ENCODE peak calls at places on chromosomes 3 and 15, in seven cellular contexts. O is HCT116, C is K562, S is H1, D is GM12878, N is SK-N-SH, K is HepG2. G is an unnamed sample.

GRCh38 chr15:64151727-64152506 is at the start of gene SNX22:
- DNase-seq in D (no peak), K (no peak), S (no peak), N (peak), O (no peak), C (no peak), G (peak)

GRCh38 chr15:22951381-22952280 is 28.5 kb downstream of the CYFIP1 start:
- DNase-seq in C (no peak), O (no peak), D (no peak), K (no peak), S (no peak), N (no peak), G (no peak)

GRCh38 chr3:13540332-13540995 is 8.5 kb upstream of the FBLN2 start:
- DNase-seq in D (no peak), N (no peak), O (no peak), S (no peak), K (no peak), C (no peak), G (no peak)

GRCh38 chr15:36330598-36330997 is 248.8 kb upstream of the CDIN1 start:
- DNase-seq in K (no peak), C (no peak), S (no peak), D (no peak), N (no peak), O (no peak), G (no peak)

GRCh38 chr3:64627042-64627441 is 60.8 kb downstream of the ADAMTS9 start:
- DNase-seq in N (no peak), S (no peak), O (no peak), D (no peak), C (no peak), K (no peak), G (no peak)

GRCh38 chr3:167466961-167467360 is 6.9 kb downstream of the SERPINI2 start:
- DNase-seq in S (no peak), N (no peak), O (no peak), K (no peak), C (no peak), D (no peak), G (no peak)

GRCh38 chr15:92451225-92451825 is 57.6 kb downstream of the ST8SIA2 start:
- DNase-seq in S (no peak), C (no peak), N (no peak), D (no peak), O (no peak), K (no peak), G (no peak)

GRCh38 chr15:25244731-25245585 is 193.9 kb downstream of the UBE3A start:
- DNase-seq in N (no peak), O (no peak), K (no peak), S (no peak), D (no peak), C (no peak), G (no peak)

GRCh38 chr3:48186993-48187578 is 1.1 kb downstream of the CDC25A start:
- DNase-seq in O (no peak), C (no peak), D (no peak), S (no peak), N (no peak), K (no peak), G (no peak)

GRCh38 chr3:100163787-100164186 is 49.5 kb upstream of the FILIP1L start:
- DNase-seq in K (no peak), C (no peak), N (no peak), S (no peak), O (no peak), D (no peak), G (no peak)

GRCh38 chr3:172291650-172292049 is 156.6 kb downstream of the GHSR start:
- DNase-seq in N (no peak), O (no peak), C (no peak), D (no peak), S (no peak), K (no peak), G (no peak)

GRCh38 chr3:112466041-112466440 is 33.2 kb downstream of the BTLA start:
- DNase-seq in S (no peak), K (no peak), D (no peak), O (no peak), N (no peak), C (no peak), G (no peak)

GRCh38 chr3:30286007-30286669 is 320.3 kb upstream of the TGFBR2 start:
- DNase-seq in C (no peak), N (peak), O (peak), K (no peak), D (no peak), S (no peak), G (no peak)

GRCh38 chr15:80059786-80060489 is 462 bp downstream of the ZFAND6 start:
- DNase-seq in D (no peak), N (peak), S (peak), O (peak), C (peak), K (peak), G (peak)

GRCh38 chr15:73691398-73691797 is 7.2 kb downstream of the CD276 start:
- DNase-seq in S (no peak), O (no peak), C (peak), N (no peak), K (no peak), D (no peak), G (no peak)

GRCh38 chr15:40322531-40323238 is 807 bp upstream of the INAFM2 start:
- DNase-seq in C (no peak), N (no peak), O (no peak), K (peak), S (no peak), D (no peak), G (no peak)

GRCh38 chr3:128348805-128349531 is 117.7 kb downstream of the DNAJB8 start:
- DNase-seq in D (no peak), N (peak), O (no peak), S (no peak), C (no peak), K (no peak), G (no peak)
- TF ChIP-seq JUND in D (no peak), N (no peak), O (no peak), S (no peak), C (no peak), K (no peak), G (no peak)

GRCh38 chr3:110749006-110749405 is 322.6 kb upstream of the NECTIN3 start:
- DNase-seq in C (no peak), S (no peak), D (no peak), N (no peak), K (no peak), O (no peak), G (no peak)
- TF ChIP-seq JUND in C (no peak), S (no peak), D (no peak), N (no peak), K (no peak), O (no peak), G (no peak)

GRCh38 chr15:95645791-95646338 is 684.6 kb upstream of the NR2F2 start:
- DNase-seq in N (no peak), K (no peak), O (no peak), C (peak), D (no peak), S (no peak), G (no peak)
- TF ChIP-seq JUND in N (no peak), K (no peak), O (no peak), C (no peak), D (no peak), S (no peak), G (no peak)

GRCh38 chr3:16936233-16936632 is 51.5 kb downstream of the PLCL2 start:
- DNase-seq in K (no peak), N (no peak), D (no peak), O (no peak), S (no peak), C (peak), G (no peak)
- TF ChIP-seq JUND in K (no peak), N (no peak), D (no peak), O (no peak), S (no peak), C (peak), G (no peak)

DNA sequence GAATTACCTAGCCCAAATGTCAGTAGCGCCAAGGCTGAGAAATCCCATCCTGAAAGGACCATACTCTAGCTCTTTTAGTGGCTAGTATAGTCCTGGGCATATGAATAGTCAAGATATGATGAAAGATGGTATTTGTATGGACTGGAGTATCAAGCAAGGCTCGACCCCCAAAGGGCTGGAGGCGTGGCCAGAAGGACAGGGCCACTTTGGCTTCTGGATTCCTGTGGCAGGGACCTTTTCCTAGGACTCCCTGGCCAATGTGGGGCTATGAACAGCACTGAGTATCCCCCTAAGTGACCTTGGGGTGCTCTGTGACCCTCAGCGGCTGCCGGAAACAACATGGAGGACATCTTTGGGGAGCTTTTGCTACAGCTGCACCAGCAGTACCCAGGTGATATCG is 6.0 kb downstream of the MPI start:
- DNase-seq in C (no peak), N (no peak), S (no peak), D (no peak), K (no peak), O (no peak), G (no peak)
- TF ChIP-seq JUND in C (no peak), N (no peak), S (no peak), D (no peak), K (no peak), O (no peak), G (no peak)

GRCh38 chr15:99604865-99605264 is 39.1 kb downstream of the MEF2A start:
- DNase-seq in D (no peak), S (no peak), C (no peak), N (no peak), O (no peak), K (no peak), G (no peak)

GRCh38 chr15:99605490-99605931 is 39.7 kb downstream of the MEF2A start:
- DNase-seq in C (no peak), K (no peak), D (no peak), O (no peak), N (no peak), S (no peak), G (no peak)

GRCh38 chr15:99605990-99606389 is 40.2 kb downstream of the MEF2A start:
- DNase-seq in N (no peak), D (no peak), K (no peak), O (no peak), S (no peak), C (no peak), G (no peak)

GRCh38 chr15:99603828-99604227 is 38.0 kb downstream of the MEF2A start:
- DNase-seq in D (no peak), K (no peak), O (no peak), C (no peak), S (no peak), N (no peak), G (no peak)

DNA sequence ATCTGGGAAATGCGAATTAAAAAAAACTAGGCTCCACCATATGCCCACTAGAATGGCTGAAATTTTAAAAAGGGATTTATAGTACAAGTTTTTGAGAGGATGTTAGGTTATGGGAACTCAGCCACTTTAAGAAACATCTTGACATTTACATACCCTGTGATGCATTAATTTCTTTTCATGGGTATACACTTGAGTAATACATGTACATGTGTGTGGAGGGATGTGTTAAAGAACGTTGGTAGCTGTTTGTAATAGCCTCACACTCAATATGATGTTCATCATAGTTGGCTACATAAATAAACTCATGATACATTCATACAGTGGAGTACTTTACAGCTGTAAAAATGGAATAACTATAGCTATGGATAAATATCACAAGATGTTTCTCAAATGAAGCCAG is 40.9 kb downstream of the MEF2A start:
- DNase-seq in O (no peak), C (no peak), S (no peak), N (no peak), K (no peak), D (no peak), G (no peak)
- TF ChIP-seq JUND in O (no peak), C (no peak), S (no peak), N (no peak), K (no peak), D (no peak), G (no peak)

GRCh38 chr15:60419752-60420151 is 22.0 kb upstream of the ANXA2 start:
- DNase-seq in S (no peak), C (no peak), D (no peak), N (no peak), K (no peak), O (no peak), G (no peak)
- TF ChIP-seq JUND in S (no peak), C (no peak), D (no peak), N (no peak), K (no peak), O (no peak), G (no peak)